ENCODE peak calls at places on chromosomes 1 and 21, in six cellular contexts. One of them, this sample, is unnamed.

GRCh38 chr1:54904476-54905048 is 17.6 kb upstream of the DHCR24 start:
- DNase-seq in astrocyte of the spinal cord: peak; percentile 68
- DNase-seq in HFFc6: peak; percentile 82
- DNase-seq in glutamatergic neuron: no peak
- DNase-seq in RWPE2: no peak
- DNase-seq in dorsolateral prefrontal cortex: no peak
- DNase-seq in this sample: no peak

GRCh38 chr1:10733967-10734366 is 62.5 kb downstream of the CASZ1 start:
- DNase-seq in HFFc6: no peak
- DNase-seq in RWPE2: no peak
- DNase-seq in dorsolateral prefrontal cortex: no peak
- DNase-seq in glutamatergic neuron: no peak
- DNase-seq in astrocyte of the spinal cord: no peak
- DNase-seq in this sample: no peak

GRCh38 chr21:44394733-44395132 is 41.3 kb downstream of the TRPM2 start:
- DNase-seq in RWPE2: no peak
- DNase-seq in astrocyte of the spinal cord: no peak
- DNase-seq in HFFc6: no peak
- DNase-seq in glutamatergic neuron: no peak
- DNase-seq in dorsolateral prefrontal cortex: no peak
- DNase-seq in this sample: no peak

GRCh38 chr1:35637401-35637809 is 3.9 kb downstream of the PSMB2 start:
- DNase-seq in astrocyte of the spinal cord: peak; percentile 69
- DNase-seq in dorsolateral prefrontal cortex: no peak
- DNase-seq in HFFc6: no peak
- DNase-seq in RWPE2: no peak
- DNase-seq in glutamatergic neuron: no peak
- DNase-seq in this sample: no peak

GRCh38 chr1:17021896-17022295 is 10.2 kb upstream of the ATP13A2 start:
- DNase-seq in astrocyte of the spinal cord: no peak
- DNase-seq in RWPE2: no peak
- DNase-seq in dorsolateral prefrontal cortex: peak; percentile 43
- DNase-seq in HFFc6: no peak
- DNase-seq in glutamatergic neuron: no peak
- DNase-seq in this sample: no peak

GRCh38 chr1:70061229-70061628 is 144.2 kb downstream of the LRRC40 start:
- DNase-seq in HFFc6: no peak
- DNase-seq in astrocyte of the spinal cord: no peak
- DNase-seq in glutamatergic neuron: no peak
- DNase-seq in dorsolateral prefrontal cortex: no peak
- DNase-seq in RWPE2: no peak
- DNase-seq in this sample: no peak

GRCh38 chr1:63142001-63142400 is 180.4 kb upstream of the FOXD3 start:
- DNase-seq in astrocyte of the spinal cord: no peak
- DNase-seq in HFFc6: no peak
- DNase-seq in RWPE2: no peak
- DNase-seq in glutamatergic neuron: no peak
- DNase-seq in dorsolateral prefrontal cortex: no peak
- DNase-seq in this sample: peak; percentile 9

GRCh38 chr1:200526709-200527612 is 93.6 kb downstream of the KIF14 start:
- DNase-seq in astrocyte of the spinal cord: peak; percentile 53
- DNase-seq in glutamatergic neuron: no peak
- DNase-seq in RWPE2: no peak
- DNase-seq in dorsolateral prefrontal cortex: no peak
- DNase-seq in HFFc6: no peak
- DNase-seq in this sample: no peak

GRCh38 chr21:44547656-44548331 is 3.5 kb downstream of the KRTAP10-2 start:
- DNase-seq in dorsolateral prefrontal cortex: no peak
- DNase-seq in RWPE2: no peak
- DNase-seq in glutamatergic neuron: no peak
- DNase-seq in astrocyte of the spinal cord: no peak
- DNase-seq in HFFc6: no peak
- DNase-seq in this sample: no peak

GRCh38 chr1:228471762-228472398 is 15.3 kb upstream of the RNF187 start:
- DNase-seq in glutamatergic neuron: no peak
- DNase-seq in astrocyte of the spinal cord: peak; percentile 31
- DNase-seq in dorsolateral prefrontal cortex: no peak
- DNase-seq in HFFc6: peak; percentile 21
- DNase-seq in RWPE2: no peak
- DNase-seq in this sample: no peak

GRCh38 chr1:172746091-172746949 is 87.4 kb downstream of the FASLG start:
- DNase-seq in HFFc6: peak; percentile 99
- DNase-seq in astrocyte of the spinal cord: peak; percentile 99
- DNase-seq in dorsolateral prefrontal cortex: no peak
- DNase-seq in glutamatergic neuron: no peak
- DNase-seq in RWPE2: no peak
- DNase-seq in this sample: no peak

GRCh38 chr1:15756143-15757015 is 2.2 kb upstream of the FBLIM1 start:
- DNase-seq in HFFc6: no peak
- DNase-seq in glutamatergic neuron: no peak
- DNase-seq in astrocyte of the spinal cord: no peak
- DNase-seq in dorsolateral prefrontal cortex: no peak
- DNase-seq in RWPE2: peak; percentile 68
- DNase-seq in this sample: no peak

GRCh38 chr1:248622491-248623106 is 12.3 kb downstream of the OR2T11 start:
- DNase-seq in dorsolateral prefrontal cortex: no peak
- DNase-seq in RWPE2: no peak
- DNase-seq in glutamatergic neuron: no peak
- DNase-seq in HFFc6: peak; percentile 14
- DNase-seq in astrocyte of the spinal cord: no peak
- DNase-seq in this sample: no peak

GRCh38 chr1:177981186-177981585 is 11.3 kb upstream of the SEC16B start:
- DNase-seq in dorsolateral prefrontal cortex: no peak
- DNase-seq in glutamatergic neuron: no peak
- DNase-seq in RWPE2: no peak
- DNase-seq in HFFc6: no peak
- DNase-seq in astrocyte of the spinal cord: no peak
- DNase-seq in this sample: no peak

GRCh38 chr1:55813619-55814018 is 598.5 kb upstream of the USP24 start:
- DNase-seq in glutamatergic neuron: no peak
- DNase-seq in RWPE2: no peak
- DNase-seq in dorsolateral prefrontal cortex: no peak
- DNase-seq in HFFc6: no peak
- DNase-seq in astrocyte of the spinal cord: peak; percentile 23
- DNase-seq in this sample: no peak

GRCh38 chr1:53073899-53074311 is 11.9 kb downstream of the PODN start:
- DNase-seq in astrocyte of the spinal cord: no peak
- DNase-seq in dorsolateral prefrontal cortex: peak; percentile 29
- DNase-seq in glutamatergic neuron: peak; percentile 62
- DNase-seq in HFFc6: no peak
- DNase-seq in RWPE2: no peak
- DNase-seq in this sample: no peak

GRCh38 chr1:43440358-43440757 is 13.4 kb downstream of the HYI start:
- DNase-seq in astrocyte of the spinal cord: no peak
- DNase-seq in glutamatergic neuron: peak; percentile 6
- DNase-seq in HFFc6: no peak
- DNase-seq in dorsolateral prefrontal cortex: no peak
- DNase-seq in RWPE2: no peak
- DNase-seq in this sample: no peak

GRCh38 chr1:151282883-151283725 is 1.0 kb downstream of the ZNF687 start:
- DNase-seq in dorsolateral prefrontal cortex: no peak
- DNase-seq in HFFc6: no peak
- DNase-seq in astrocyte of the spinal cord: no peak
- DNase-seq in RWPE2: no peak
- DNase-seq in glutamatergic neuron: peak; percentile 59
- DNase-seq in this sample: no peak

GRCh38 chr1:248631354-248632041 is 3.4 kb downstream of the OR2T11 start:
- DNase-seq in astrocyte of the spinal cord: no peak
- DNase-seq in HFFc6: no peak
- DNase-seq in dorsolateral prefrontal cortex: no peak
- DNase-seq in RWPE2: no peak
- DNase-seq in glutamatergic neuron: no peak
- DNase-seq in this sample: no peak

GRCh38 chr21:19535356-19535755 is 1131.8 kb upstream of the TMPRSS15 start:
- DNase-seq in astrocyte of the spinal cord: no peak
- DNase-seq in RWPE2: no peak
- DNase-seq in dorsolateral prefrontal cortex: no peak
- DNase-seq in glutamatergic neuron: no peak
- DNase-seq in HFFc6: no peak
- DNase-seq in this sample: no peak

GRCh38 chr1:27614625-27615344 is 10.8 kb upstream of the AHDC1 start:
- DNase-seq in RWPE2: no peak
- DNase-seq in glutamatergic neuron: peak; percentile 48
- DNase-seq in astrocyte of the spinal cord: no peak
- DNase-seq in dorsolateral prefrontal cortex: no peak
- DNase-seq in HFFc6: no peak
- DNase-seq in this sample: no peak

GRCh38 chr1:93753766-93754763 is 72.4 kb upstream of the BCAR3 start:
- DNase-seq in astrocyte of the spinal cord: peak; percentile 85
- DNase-seq in dorsolateral prefrontal cortex: no peak
- DNase-seq in HFFc6: peak; percentile 90
- DNase-seq in RWPE2: no peak
- DNase-seq in glutamatergic neuron: no peak
- DNase-seq in this sample: no peak

GRCh38 chr1:113872219-113872934 is 865 bp upstream of the PTPN22 start:
- DNase-seq in glutamatergic neuron: no peak
- DNase-seq in dorsolateral prefrontal cortex: no peak
- DNase-seq in HFFc6: no peak
- DNase-seq in RWPE2: no peak
- DNase-seq in astrocyte of the spinal cord: no peak
- DNase-seq in this sample: no peak

GRCh38 chr1:234018816-234019215 is 114.3 kb downstream of the SLC35F3 start:
- DNase-seq in astrocyte of the spinal cord: no peak
- DNase-seq in HFFc6: no peak
- DNase-seq in dorsolateral prefrontal cortex: no peak
- DNase-seq in RWPE2: no peak
- DNase-seq in glutamatergic neuron: no peak
- DNase-seq in this sample: no peak

GRCh38 chr21:31337991-31338891 is 5.8 kb downstream of the TIAM1 start:
- DNase-seq in RWPE2: no peak
- DNase-seq in glutamatergic neuron: no peak
- DNase-seq in dorsolateral prefrontal cortex: no peak
- DNase-seq in astrocyte of the spinal cord: peak; percentile 63
- DNase-seq in HFFc6: no peak
- DNase-seq in this sample: no peak

GRCh38 chr1:26132128-26132824 is 20.7 kb downstream of the PDIK1L start:
- DNase-seq in HFFc6: no peak
- DNase-seq in astrocyte of the spinal cord: no peak
- DNase-seq in dorsolateral prefrontal cortex: no peak
- DNase-seq in glutamatergic neuron: no peak
- DNase-seq in RWPE2: no peak
- DNase-seq in this sample: no peak

GRCh38 chr1:36204347-36204909 is 19.8 kb upstream of the THRAP3 start:
- DNase-seq in HFFc6: no peak
- DNase-seq in astrocyte of the spinal cord: no peak
- DNase-seq in RWPE2: no peak
- DNase-seq in dorsolateral prefrontal cortex: no peak
- DNase-seq in glutamatergic neuron: no peak
- DNase-seq in this sample: no peak

GRCh38 chr1:93768380-93768863 is 86.8 kb upstream of the BCAR3 start:
- DNase-seq in glutamatergic neuron: no peak
- DNase-seq in dorsolateral prefrontal cortex: no peak
- DNase-seq in RWPE2: no peak
- DNase-seq in astrocyte of the spinal cord: no peak
- DNase-seq in HFFc6: no peak
- DNase-seq in this sample: no peak

GRCh38 chr1:53377438-53377841 is 49.6 kb upstream of the LRP8 start:
- DNase-seq in astrocyte of the spinal cord: no peak
- DNase-seq in HFFc6: no peak
- DNase-seq in dorsolateral prefrontal cortex: peak; percentile 11
- DNase-seq in RWPE2: peak; percentile 29
- DNase-seq in glutamatergic neuron: no peak
- DNase-seq in this sample: no peak

GRCh38 chr1:37149296-37149695 is 115.0 kb upstream of the GRIK3 start:
- DNase-seq in RWPE2: no peak
- DNase-seq in dorsolateral prefrontal cortex: no peak
- DNase-seq in glutamatergic neuron: no peak
- DNase-seq in HFFc6: no peak
- DNase-seq in astrocyte of the spinal cord: no peak
- DNase-seq in this sample: no peak

GRCh38 chr1:47906009-47906432 is 91.2 kb downstream of the TRABD2B start:
- DNase-seq in HFFc6: no peak
- DNase-seq in RWPE2: no peak
- DNase-seq in astrocyte of the spinal cord: peak; percentile 4
- DNase-seq in glutamatergic neuron: no peak
- DNase-seq in dorsolateral prefrontal cortex: no peak
- DNase-seq in this sample: no peak

GRCh38 chr1:13797397-13797796 is 97.4 kb downstream of the PRDM2 start:
- DNase-seq in glutamatergic neuron: no peak
- DNase-seq in HFFc6: no peak
- DNase-seq in astrocyte of the spinal cord: no peak
- DNase-seq in RWPE2: no peak
- DNase-seq in dorsolateral prefrontal cortex: no peak
- DNase-seq in this sample: no peak

GRCh38 chr1:231463541-231463940 is 41.5 kb upstream of the EGLN1 start:
- DNase-seq in RWPE2: no peak
- DNase-seq in dorsolateral prefrontal cortex: no peak
- DNase-seq in HFFc6: no peak
- DNase-seq in glutamatergic neuron: no peak
- DNase-seq in astrocyte of the spinal cord: no peak
- DNase-seq in this sample: no peak

GRCh38 chr1:9539829-9540550 is 725 bp downstream of the SLC25A33 start:
- DNase-seq in dorsolateral prefrontal cortex: peak; percentile 34
- DNase-seq in HFFc6: peak; percentile 22
- DNase-seq in RWPE2: no peak
- DNase-seq in astrocyte of the spinal cord: peak; percentile 59
- DNase-seq in glutamatergic neuron: peak; percentile 66
- DNase-seq in this sample: no peak

GRCh38 chr1:83718338-83718737 is 280.6 kb downstream of the TTLL7 start:
- DNase-seq in astrocyte of the spinal cord: no peak
- DNase-seq in glutamatergic neuron: no peak
- DNase-seq in HFFc6: no peak
- DNase-seq in RWPE2: no peak
- DNase-seq in dorsolateral prefrontal cortex: no peak
- DNase-seq in this sample: no peak

GRCh38 chr1:110383311-110383990 is 7.4 kb downstream of the SLC16A4 start:
- DNase-seq in dorsolateral prefrontal cortex: no peak
- DNase-seq in RWPE2: no peak
- DNase-seq in astrocyte of the spinal cord: no peak
- DNase-seq in HFFc6: peak; percentile 44
- DNase-seq in glutamatergic neuron: no peak
- DNase-seq in this sample: no peak

GRCh38 chr1:109567823-109568222 is 19.4 kb downstream of the GNAI3 start:
- DNase-seq in RWPE2: no peak
- DNase-seq in glutamatergic neuron: no peak
- DNase-seq in astrocyte of the spinal cord: no peak
- DNase-seq in dorsolateral prefrontal cortex: no peak
- DNase-seq in HFFc6: no peak
- DNase-seq in this sample: no peak

This sample was measured in caudate nucleus.